ENCODE peak calls at places on chromosomes 13 and 19, in eight cellular contexts. Z, W, A, O, G, U, Q and L are unnamed samples.

GRCh38 chr19:48913114-48913513 is 13.0 kb downstream of the NUCB1 start:
- DNase-seq in Z (no peak), W (no peak), A (no peak), O (no peak), G (peak; percentile 51), U (no peak), Q (no peak), L (no peak)

GRCh38 chr13:50228527-50228926 is 213.3 kb downstream of the KCNRG start:
- DNase-seq in Z (no peak), W (no peak), A (no peak), O (no peak), G (no peak), U (no peak), Q (no peak), L (no peak)

GRCh38 chr19:7242601-7243258 is 51.5 kb downstream of the INSR start:
- DNase-seq in Z (peak; percentile 14), W (no peak), A (no peak), O (no peak), G (no peak), U (peak; percentile 49), Q (no peak), L (no peak)

GRCh38 chr19:43466793-43467192 is 1.4 kb upstream of the LYPD3 start:
- DNase-seq in Z (no peak), W (no peak), A (no peak), O (no peak), G (no peak), U (no peak), Q (no peak), L (no peak)

GRCh38 chr19:33727331-33728028 is 69.2 kb upstream of the KCTD15 start:
- DNase-seq in Z (no peak), W (no peak), A (no peak), O (no peak), G (no peak), U (no peak), Q (no peak), L (no peak)

GRCh38 chr13:71290963-71291937 is 575.8 kb downstream of the DACH1 start:
- DNase-seq in Z (no peak), W (peak; percentile 40), A (peak; percentile 6), O (no peak), G (peak; percentile 20), U (peak; percentile 11), Q (no peak), L (peak; percentile 54)

GRCh38 chr19:45952691-45953505 is 20.8 kb downstream of the NOVA2 start:
- DNase-seq in Z (no peak), W (no peak), A (peak; percentile 46), O (no peak), G (peak; percentile 84), U (peak; percentile 51), Q (peak; percentile 51), L (peak; percentile 33)

GRCh38 chr13:91714726-91715334 is 316.4 kb downstream of the GPC5 start:
- DNase-seq in Z (no peak), W (no peak), A (no peak), O (no peak), G (no peak), U (no peak), Q (no peak), L (no peak)

GRCh38 chr19:17394891-17395415 is 957 bp upstream of the CCDC194 start:
- DNase-seq in Z (no peak), W (peak; percentile 20), A (peak; percentile 87), O (peak; percentile 71), G (peak; percentile 80), U (peak; percentile 27), Q (no peak), L (no peak)